ENCODE peak calls at places on chromosomes 7 and 10, in six cellular contexts. One of them, this sample, is unnamed.

GRCh38 chr10:11401314-11402222 is 209.9 kb downstream of the USP6NL start:
- DNase-seq in transverse colon: no peak
- DNase-seq in upper lobe of right lung: no peak
- DNase-seq in fibroblast of lung: no peak
- DNase-seq in right lobe of liver: no peak
- DNase-seq in HFF-Myc: no peak
- DNase-seq in this sample: no peak

GRCh38 chr7:130950741-130951140 is 216.7 kb upstream of the KLF14 start:
- DNase-seq in transverse colon: no peak
- DNase-seq in upper lobe of right lung: no peak
- DNase-seq in fibroblast of lung: no peak
- DNase-seq in right lobe of liver: no peak
- DNase-seq in HFF-Myc: no peak
- DNase-seq in this sample: no peak

GRCh38 chr10:59536576-59537014 is 173.1 kb downstream of the SLC16A9 start:
- DNase-seq in transverse colon: no peak
- DNase-seq in upper lobe of right lung: no peak
- DNase-seq in fibroblast of lung: peak; percentile 83
- DNase-seq in right lobe of liver: no peak
- DNase-seq in HFF-Myc: peak; percentile 19
- DNase-seq in this sample: no peak

GRCh38 chr7:40584667-40585433 is 450.0 kb downstream of the SUGCT start:
- DNase-seq in transverse colon: no peak
- DNase-seq in upper lobe of right lung: no peak
- DNase-seq in fibroblast of lung: peak; percentile 42
- DNase-seq in right lobe of liver: no peak
- DNase-seq in HFF-Myc: no peak
- DNase-seq in this sample: no peak

GRCh38 chr7:11960621-11961020 is 128.6 kb upstream of the THSD7A start:
- DNase-seq in transverse colon: no peak
- DNase-seq in upper lobe of right lung: no peak
- DNase-seq in fibroblast of lung: no peak
- DNase-seq in right lobe of liver: no peak
- DNase-seq in HFF-Myc: no peak
- DNase-seq in this sample: no peak

GRCh38 chr10:93319096-93319495 is 163.0 kb downstream of the MYOF start:
- DNase-seq in transverse colon: no peak
- DNase-seq in upper lobe of right lung: no peak
- DNase-seq in fibroblast of lung: no peak
- DNase-seq in right lobe of liver: no peak
- DNase-seq in HFF-Myc: no peak
- DNase-seq in this sample: no peak

GRCh38 chr10:4635883-4636282 is 190.1 kb upstream of the AKR1E2 start:
- DNase-seq in transverse colon: no peak
- DNase-seq in upper lobe of right lung: no peak
- DNase-seq in fibroblast of lung: no peak
- DNase-seq in right lobe of liver: no peak
- DNase-seq in HFF-Myc: no peak
- DNase-seq in this sample: no peak

GRCh38 chr7:129772646-129773280 is 161.2 kb downstream of the NRF1 start:
- DNase-seq in transverse colon: no peak
- DNase-seq in upper lobe of right lung: no peak
- DNase-seq in fibroblast of lung: no peak
- DNase-seq in right lobe of liver: no peak
- DNase-seq in HFF-Myc: no peak
- DNase-seq in this sample: no peak

GRCh38 chr10:27581225-27581624 is 77.1 kb downstream of the RAB18 start:
- DNase-seq in transverse colon: no peak
- DNase-seq in upper lobe of right lung: no peak
- DNase-seq in fibroblast of lung: no peak
- DNase-seq in right lobe of liver: no peak
- DNase-seq in HFF-Myc: no peak
- DNase-seq in this sample: no peak

GRCh38 chr7:129089521-129090212 is 34.8 kb upstream of the TNPO3 start:
- DNase-seq in transverse colon: no peak
- DNase-seq in upper lobe of right lung: no peak
- DNase-seq in fibroblast of lung: no peak
- DNase-seq in right lobe of liver: no peak
- DNase-seq in HFF-Myc: no peak
- DNase-seq in this sample: peak; percentile 69

GRCh38 chr10:72333111-72334012 is 21.4 kb downstream of the DNAJB12 start:
- DNase-seq in transverse colon: no peak
- DNase-seq in upper lobe of right lung: peak; percentile 61
- DNase-seq in fibroblast of lung: no peak
- DNase-seq in right lobe of liver: no peak
- DNase-seq in HFF-Myc: no peak
- DNase-seq in this sample: no peak

GRCh38 chr10:59628965-59629364 is 80.7 kb downstream of the SLC16A9 start:
- DNase-seq in transverse colon: no peak
- DNase-seq in upper lobe of right lung: no peak
- DNase-seq in fibroblast of lung: no peak
- DNase-seq in right lobe of liver: no peak
- DNase-seq in HFF-Myc: no peak
- DNase-seq in this sample: no peak

GRCh38 chr7:2632717-2633537 is 1.1 kb downstream of the TTYH3 start:
- DNase-seq in transverse colon: peak; percentile 65
- DNase-seq in upper lobe of right lung: peak; percentile 86
- DNase-seq in fibroblast of lung: peak; percentile 49
- DNase-seq in right lobe of liver: peak; percentile 80
- DNase-seq in HFF-Myc: peak; percentile 49
- DNase-seq in this sample: peak; percentile 64

GRCh38 chr7:16071246-16071857 is 350.0 kb downstream of the CRPPA start:
- DNase-seq in transverse colon: peak; percentile 10
- DNase-seq in upper lobe of right lung: no peak
- DNase-seq in fibroblast of lung: peak; percentile 80
- DNase-seq in right lobe of liver: no peak
- DNase-seq in HFF-Myc: peak; percentile 50
- DNase-seq in this sample: peak; percentile 80

GRCh38 chr10:42975558-42976352 is 101.1 kb upstream of the RET start:
- DNase-seq in transverse colon: no peak
- DNase-seq in upper lobe of right lung: no peak
- DNase-seq in fibroblast of lung: no peak
- DNase-seq in right lobe of liver: peak; percentile 8
- DNase-seq in HFF-Myc: no peak
- DNase-seq in this sample: no peak

GRCh38 chr10:121490906-121491519 is 107.2 kb downstream of the FGFR2 start:
- DNase-seq in transverse colon: peak; percentile 27
- DNase-seq in upper lobe of right lung: no peak
- DNase-seq in fibroblast of lung: no peak
- DNase-seq in right lobe of liver: no peak
- DNase-seq in HFF-Myc: no peak
- DNase-seq in this sample: no peak

GRCh38 chr10:71757450-71757918 is 15.8 kb downstream of the VSIR start:
- DNase-seq in transverse colon: no peak
- DNase-seq in upper lobe of right lung: no peak
- DNase-seq in fibroblast of lung: no peak
- DNase-seq in right lobe of liver: no peak
- DNase-seq in HFF-Myc: no peak
- DNase-seq in this sample: no peak

GRCh38 chr10:78552261-78552811 is 516.4 kb upstream of the ZMIZ1 start:
- DNase-seq in transverse colon: peak; percentile 48
- DNase-seq in upper lobe of right lung: no peak
- DNase-seq in fibroblast of lung: peak; percentile 58
- DNase-seq in right lobe of liver: no peak
- DNase-seq in HFF-Myc: no peak
- DNase-seq in this sample: peak; percentile 91

GRCh38 chr7:41006591-41006990 is 696.3 kb downstream of the INHBA start:
- DNase-seq in transverse colon: no peak
- DNase-seq in upper lobe of right lung: no peak
- DNase-seq in fibroblast of lung: peak; percentile 58
- DNase-seq in right lobe of liver: no peak
- DNase-seq in HFF-Myc: no peak
- DNase-seq in this sample: peak; percentile 78

GRCh38 chr7:117774943-117775342 is 98.3 kb downstream of the CTTNBP2 start:
- DNase-seq in transverse colon: no peak
- DNase-seq in upper lobe of right lung: no peak
- DNase-seq in fibroblast of lung: no peak
- DNase-seq in right lobe of liver: no peak
- DNase-seq in HFF-Myc: no peak
- DNase-seq in this sample: peak; percentile 78

GRCh38 chr10:47008769-47009168 is 97.5 kb downstream of the PTPN20 start:
- DNase-seq in transverse colon: no peak
- DNase-seq in upper lobe of right lung: no peak
- DNase-seq in fibroblast of lung: no peak
- DNase-seq in right lobe of liver: no peak
- DNase-seq in HFF-Myc: no peak
- DNase-seq in this sample: no peak

GRCh38 chr10:10914129-10914528 is 103.5 kb upstream of the CELF2 start:
- DNase-seq in transverse colon: no peak
- DNase-seq in upper lobe of right lung: no peak
- DNase-seq in fibroblast of lung: peak; percentile 23
- DNase-seq in right lobe of liver: no peak
- DNase-seq in HFF-Myc: no peak
- DNase-seq in this sample: peak; percentile 69

GRCh38 chr7:106767073-106767472 is 98.0 kb upstream of the PIK3CG start:
- DNase-seq in transverse colon: no peak
- DNase-seq in upper lobe of right lung: no peak
- DNase-seq in fibroblast of lung: peak; percentile 28
- DNase-seq in right lobe of liver: no peak
- DNase-seq in HFF-Myc: no peak
- DNase-seq in this sample: no peak

GRCh38 chr10:97503413-97503812 is 4.7 kb downstream of the UBTD1 start:
- DNase-seq in transverse colon: no peak
- DNase-seq in upper lobe of right lung: peak; percentile 68
- DNase-seq in fibroblast of lung: no peak
- DNase-seq in right lobe of liver: no peak
- DNase-seq in HFF-Myc: no peak
- DNase-seq in this sample: no peak

GRCh38 chr10:588246-589165 is 101.0 kb downstream of the DIP2C start:
- DNase-seq in transverse colon: no peak
- DNase-seq in upper lobe of right lung: peak; percentile 54
- DNase-seq in fibroblast of lung: peak; percentile 68
- DNase-seq in right lobe of liver: no peak
- DNase-seq in HFF-Myc: no peak
- DNase-seq in this sample: peak; percentile 50

GRCh38 chr10:10727812-10728211 is 289.9 kb upstream of the CELF2 start:
- DNase-seq in transverse colon: no peak
- DNase-seq in upper lobe of right lung: no peak
- DNase-seq in fibroblast of lung: no peak
- DNase-seq in right lobe of liver: no peak
- DNase-seq in HFF-Myc: no peak
- DNase-seq in this sample: no peak

GRCh38 chr7:94748371-94748770 is 92.4 kb upstream of the SGCE start:
- DNase-seq in transverse colon: no peak
- DNase-seq in upper lobe of right lung: no peak
- DNase-seq in fibroblast of lung: no peak
- DNase-seq in right lobe of liver: no peak
- DNase-seq in HFF-Myc: no peak
- DNase-seq in this sample: no peak

DNA sequence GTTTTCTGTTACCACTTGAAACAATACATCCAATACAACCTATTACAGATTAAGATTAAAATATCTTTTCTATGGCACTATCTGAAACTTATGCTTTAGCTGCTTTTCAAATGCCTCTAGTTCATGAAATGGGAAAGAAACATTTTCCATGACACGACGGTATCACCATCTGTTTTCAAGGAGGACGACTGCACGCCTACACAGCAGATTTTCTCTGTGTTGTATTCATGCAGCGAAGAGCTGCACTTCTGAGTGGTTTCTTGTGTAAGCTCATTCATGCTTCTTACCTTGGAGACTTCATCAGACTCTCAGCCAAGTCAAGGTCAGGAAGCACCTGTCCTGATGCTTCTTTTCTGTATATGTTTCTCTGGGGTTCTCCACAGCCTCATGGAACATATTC is 179.2 kb downstream of the DYNC1I1 start:
- DNase-seq in transverse colon: no peak
- DNase-seq in upper lobe of right lung: no peak
- DNase-seq in fibroblast of lung: no peak
- DNase-seq in right lobe of liver: no peak
- DNase-seq in HFF-Myc: no peak
- DNase-seq in this sample: no peak
- TF ChIP-seq CTCF in transverse colon: no peak
- TF ChIP-seq CTCF in upper lobe of right lung: no peak
- TF ChIP-seq CTCF in fibroblast of lung: no peak
- TF ChIP-seq CTCF in right lobe of liver: no peak
- TF ChIP-seq CTCF in HFF-Myc: no peak
- TF ChIP-seq CTCF in this sample: no peak

GRCh38 chr7:13827716-13828115 is 161.8 kb downstream of the ETV1 start:
- DNase-seq in transverse colon: no peak
- DNase-seq in upper lobe of right lung: no peak
- DNase-seq in fibroblast of lung: peak; percentile 65
- DNase-seq in right lobe of liver: no peak
- DNase-seq in HFF-Myc: no peak
- DNase-seq in this sample: peak; percentile 49

GRCh38 chr7:13830604-13830915 is 158.9 kb downstream of the ETV1 start:
- DNase-seq in transverse colon: no peak
- DNase-seq in upper lobe of right lung: no peak
- DNase-seq in fibroblast of lung: peak; percentile 73
- DNase-seq in right lobe of liver: no peak
- DNase-seq in HFF-Myc: no peak
- DNase-seq in this sample: peak; percentile 44

GRCh38 chr7:13829231-13829630 is 160.2 kb downstream of the ETV1 start:
- DNase-seq in transverse colon: no peak
- DNase-seq in upper lobe of right lung: no peak
- DNase-seq in fibroblast of lung: peak; percentile 43
- DNase-seq in right lobe of liver: no peak
- DNase-seq in HFF-Myc: no peak
- DNase-seq in this sample: no peak

GRCh38 chr7:13829914-13830603 is 159.4 kb downstream of the ETV1 start:
- DNase-seq in transverse colon: no peak
- DNase-seq in upper lobe of right lung: no peak
- DNase-seq in fibroblast of lung: peak; percentile 97
- DNase-seq in right lobe of liver: no peak
- DNase-seq in HFF-Myc: peak; percentile 22
- DNase-seq in this sample: peak; percentile 90

DNA sequence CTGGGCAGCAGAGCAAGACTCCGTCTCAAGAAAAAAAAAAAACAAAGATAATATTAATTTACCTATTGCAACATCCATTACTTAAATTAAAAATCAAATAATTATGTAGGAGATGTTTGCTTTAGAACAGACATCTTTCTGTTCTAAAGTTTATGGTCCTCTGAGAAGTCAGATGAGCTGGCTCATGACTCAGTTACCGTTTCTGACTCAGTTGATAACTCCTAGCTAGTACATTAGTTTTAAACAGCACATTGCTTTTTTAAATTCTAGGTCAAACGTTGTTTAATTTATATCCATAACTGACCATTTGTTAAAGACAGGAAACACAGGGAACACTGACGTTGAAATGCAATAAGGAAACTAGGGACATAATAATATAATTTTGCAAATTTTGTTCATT is 162.7 kb downstream of the ETV1 start:
- DNase-seq in transverse colon: no peak
- DNase-seq in upper lobe of right lung: no peak
- DNase-seq in fibroblast of lung: peak; percentile 51
- DNase-seq in right lobe of liver: no peak
- DNase-seq in HFF-Myc: no peak
- DNase-seq in this sample: no peak
- H3K4me3 ChIP-seq in transverse colon: no peak overlapping the region
- H3K4me3 ChIP-seq in upper lobe of right lung: no peak overlapping the region
- H3K4me3 ChIP-seq in fibroblast of lung: no peak overlapping the region
- H3K4me3 ChIP-seq in right lobe of liver: no peak overlapping the region
- H3K4me3 ChIP-seq in HFF-Myc: no peak overlapping the region
- H3K4me3 ChIP-seq in this sample: no peak overlapping the region

GRCh38 chr7:29890251-29890650 is 83.9 kb downstream of the WIPF3 start:
- DNase-seq in transverse colon: no peak
- DNase-seq in upper lobe of right lung: no peak
- DNase-seq in fibroblast of lung: no peak
- DNase-seq in right lobe of liver: no peak
- DNase-seq in HFF-Myc: no peak
- DNase-seq in this sample: no peak
- TF ChIP-seq CTCF in transverse colon: no peak
- TF ChIP-seq CTCF in upper lobe of right lung: no peak
- TF ChIP-seq CTCF in fibroblast of lung: no peak
- TF ChIP-seq CTCF in right lobe of liver: no peak
- TF ChIP-seq CTCF in HFF-Myc: no peak
- TF ChIP-seq CTCF in this sample: no peak

GRCh38 chr7:55309040-55309991 is 55.8 kb upstream of the LANCL2 start:
- DNase-seq in transverse colon: peak; percentile 11
- DNase-seq in upper lobe of right lung: no peak
- DNase-seq in fibroblast of lung: no peak
- DNase-seq in right lobe of liver: no peak
- DNase-seq in HFF-Myc: no peak
- DNase-seq in this sample: no peak
- H3K4me3 ChIP-seq in transverse colon: no peak overlapping the region
- H3K4me3 ChIP-seq in upper lobe of right lung: no peak overlapping the region
- H3K4me3 ChIP-seq in fibroblast of lung: no peak overlapping the region
- H3K4me3 ChIP-seq in right lobe of liver: no peak overlapping the region
- H3K4me3 ChIP-seq in HFF-Myc: no peak overlapping the region
- H3K4me3 ChIP-seq in this sample: no peak overlapping the region